ENCODE peak calls at places on chromosome 15, in seven cellular contexts. One of them, this sample, is unnamed.

GRCh38 chr15:77400258-77400657 is 19.6 kb downstream of the PEAK1 start:
- DNase-seq in upper lobe of left lung: no peak
- DNase-seq in transverse colon: no peak
- DNase-seq in H1: no peak
- DNase-seq in GM12878: no peak
- DNase-seq in esophagus muscularis mucosa: no peak
- DNase-seq in HCT116: no peak
- DNase-seq in this sample: no peak

GRCh38 chr15:100167884-100168375 is 173.8 kb downstream of the ADAMTS17 start:
- DNase-seq in upper lobe of left lung: no peak
- DNase-seq in transverse colon: no peak
- DNase-seq in H1: no peak
- DNase-seq in GM12878: no peak
- DNase-seq in esophagus muscularis mucosa: no peak
- DNase-seq in HCT116: no peak
- DNase-seq in this sample: no peak

GRCh38 chr15:100516592-100517489 is 11.9 kb downstream of the CERS3 start:
- DNase-seq in upper lobe of left lung: no peak
- DNase-seq in transverse colon: no peak
- DNase-seq in H1: no peak
- DNase-seq in GM12878: no peak
- DNase-seq in esophagus muscularis mucosa: no peak
- DNase-seq in HCT116: no peak
- DNase-seq in this sample: no peak

GRCh38 chr15:64566629-64567427 is 106.5 kb downstream of the ZNF609 start:
- DNase-seq in upper lobe of left lung: no peak
- DNase-seq in transverse colon: no peak
- DNase-seq in H1: no peak
- DNase-seq in GM12878: no peak
- DNase-seq in esophagus muscularis mucosa: no peak
- DNase-seq in HCT116: no peak
- DNase-seq in this sample: no peak

GRCh38 chr15:52496776-52497470 is 31.8 kb downstream of the MYO5A start:
- DNase-seq in upper lobe of left lung: no peak
- DNase-seq in transverse colon: no peak
- DNase-seq in H1: no peak
- DNase-seq in GM12878: no peak
- DNase-seq in esophagus muscularis mucosa: no peak
- DNase-seq in HCT116: peak
- DNase-seq in this sample: no peak

GRCh38 chr15:71228403-71228802 is 113.1 kb downstream of the THSD4 start:
- DNase-seq in upper lobe of left lung: no peak
- DNase-seq in transverse colon: no peak
- DNase-seq in H1: no peak
- DNase-seq in GM12878: no peak
- DNase-seq in esophagus muscularis mucosa: no peak
- DNase-seq in HCT116: no peak
- DNase-seq in this sample: no peak

GRCh38 chr15:56831467-56831866 is 87.0 kb upstream of the TCF12 start:
- DNase-seq in upper lobe of left lung: no peak
- DNase-seq in transverse colon: no peak
- DNase-seq in H1: no peak
- DNase-seq in GM12878: no peak
- DNase-seq in esophagus muscularis mucosa: no peak
- DNase-seq in HCT116: no peak
- DNase-seq in this sample: no peak

GRCh38 chr15:40743921-40744809 is 10.9 kb downstream of the RMDN3 start:
- DNase-seq in upper lobe of left lung: no peak
- DNase-seq in transverse colon: no peak
- DNase-seq in H1: no peak
- DNase-seq in GM12878: no peak
- DNase-seq in esophagus muscularis mucosa: no peak
- DNase-seq in HCT116: no peak
- DNase-seq in this sample: no peak

GRCh38 chr15:64877435-64877834 is 34.3 kb upstream of the ANKDD1A start:
- DNase-seq in upper lobe of left lung: peak
- DNase-seq in transverse colon: peak
- DNase-seq in H1: no peak
- DNase-seq in GM12878: no peak
- DNase-seq in esophagus muscularis mucosa: no peak
- DNase-seq in HCT116: no peak
- DNase-seq in this sample: no peak

GRCh38 chr15:80159301-80159700 is 6.5 kb downstream of the FAH start:
- DNase-seq in upper lobe of left lung: no peak
- DNase-seq in transverse colon: no peak
- DNase-seq in H1: no peak
- DNase-seq in GM12878: no peak
- DNase-seq in esophagus muscularis mucosa: no peak
- DNase-seq in HCT116: no peak
- DNase-seq in this sample: no peak

GRCh38 chr15:78369161-78369560 is 29.0 kb downstream of the CRABP1 start:
- DNase-seq in upper lobe of left lung: no peak
- DNase-seq in transverse colon: no peak
- DNase-seq in H1: no peak
- DNase-seq in GM12878: no peak
- DNase-seq in esophagus muscularis mucosa: no peak
- DNase-seq in HCT116: no peak
- DNase-seq in this sample: no peak

GRCh38 chr15:76460347-76460746 is 123.8 kb downstream of the ISL2 start:
- DNase-seq in upper lobe of left lung: no peak
- DNase-seq in transverse colon: no peak
- DNase-seq in H1: no peak
- DNase-seq in GM12878: no peak
- DNase-seq in esophagus muscularis mucosa: no peak
- DNase-seq in HCT116: no peak
- DNase-seq in this sample: no peak

GRCh38 chr15:71921191-71921590 is 110.8 kb downstream of the NR2E3 start:
- DNase-seq in upper lobe of left lung: no peak
- DNase-seq in transverse colon: no peak
- DNase-seq in H1: no peak
- DNase-seq in GM12878: no peak
- DNase-seq in esophagus muscularis mucosa: no peak
- DNase-seq in HCT116: no peak
- DNase-seq in this sample: no peak

GRCh38 chr15:20353966-20354883 is 187.4 kb downstream of the GOLGA6L6 start:
- DNase-seq in upper lobe of left lung: peak
- DNase-seq in transverse colon: no peak
- DNase-seq in H1: no peak
- DNase-seq in GM12878: no peak
- DNase-seq in esophagus muscularis mucosa: peak
- DNase-seq in HCT116: no peak
- DNase-seq in this sample: peak

GRCh38 chr15:92780816-92781215 is 119.3 kb upstream of the CHD2 start:
- DNase-seq in upper lobe of left lung: no peak
- DNase-seq in transverse colon: no peak
- DNase-seq in H1: no peak
- DNase-seq in GM12878: no peak
- DNase-seq in esophagus muscularis mucosa: no peak
- DNase-seq in HCT116: no peak
- DNase-seq in this sample: no peak

GRCh38 chr15:89984421-89985010 is 16.6 kb upstream of the ZNF710 start:
- DNase-seq in upper lobe of left lung: no peak
- DNase-seq in transverse colon: no peak
- DNase-seq in H1: no peak
- DNase-seq in GM12878: no peak
- DNase-seq in esophagus muscularis mucosa: no peak
- DNase-seq in HCT116: no peak
- DNase-seq in this sample: no peak

GRCh38 chr15:89984001-89984400 is 17.1 kb upstream of the ZNF710 start:
- DNase-seq in upper lobe of left lung: no peak
- DNase-seq in transverse colon: no peak
- DNase-seq in H1: no peak
- DNase-seq in GM12878: no peak
- DNase-seq in esophagus muscularis mucosa: no peak
- DNase-seq in HCT116: no peak
- DNase-seq in this sample: no peak

GRCh38 chr15:89978914-89979313 is 22.2 kb upstream of the ZNF710 start:
- DNase-seq in upper lobe of left lung: no peak
- DNase-seq in transverse colon: no peak
- DNase-seq in H1: no peak
- DNase-seq in GM12878: no peak
- DNase-seq in esophagus muscularis mucosa: no peak
- DNase-seq in HCT116: no peak
- DNase-seq in this sample: no peak

GRCh38 chr15:89982315-89983055 is 18.6 kb upstream of the ZNF710 start:
- DNase-seq in upper lobe of left lung: no peak
- DNase-seq in transverse colon: no peak
- DNase-seq in H1: no peak
- DNase-seq in GM12878: no peak
- DNase-seq in esophagus muscularis mucosa: no peak
- DNase-seq in HCT116: no peak
- DNase-seq in this sample: no peak
- H3K4me3 ChIP-seq in upper lobe of left lung: no peak
- H3K4me3 ChIP-seq in transverse colon: no peak
- H3K4me3 ChIP-seq in H1: no peak
- H3K4me3 ChIP-seq in GM12878: no peak
- H3K4me3 ChIP-seq in esophagus muscularis mucosa: no peak
- H3K4me3 ChIP-seq in HCT116: no peak
- H3K4me3 ChIP-seq in this sample: no peak

GRCh38 chr15:73782339-73782979 is 29.3 kb upstream of the INSYN1 start:
- DNase-seq in upper lobe of left lung: no peak
- DNase-seq in transverse colon: no peak
- DNase-seq in H1: no peak
- DNase-seq in GM12878: no peak
- DNase-seq in esophagus muscularis mucosa: no peak
- DNase-seq in HCT116: no peak
- DNase-seq in this sample: no peak

GRCh38 chr15:73773428-73773827 is 20.3 kb upstream of the INSYN1 start:
- DNase-seq in upper lobe of left lung: no peak
- DNase-seq in transverse colon: no peak
- DNase-seq in H1: no peak
- DNase-seq in GM12878: no peak
- DNase-seq in esophagus muscularis mucosa: no peak
- DNase-seq in HCT116: no peak
- DNase-seq in this sample: no peak

GRCh38 chr15:73781038-73781925 is 28.1 kb upstream of the INSYN1 start:
- DNase-seq in upper lobe of left lung: no peak
- DNase-seq in transverse colon: no peak
- DNase-seq in H1: peak
- DNase-seq in GM12878: no peak
- DNase-seq in esophagus muscularis mucosa: no peak
- DNase-seq in HCT116: no peak
- DNase-seq in this sample: no peak

DNA sequence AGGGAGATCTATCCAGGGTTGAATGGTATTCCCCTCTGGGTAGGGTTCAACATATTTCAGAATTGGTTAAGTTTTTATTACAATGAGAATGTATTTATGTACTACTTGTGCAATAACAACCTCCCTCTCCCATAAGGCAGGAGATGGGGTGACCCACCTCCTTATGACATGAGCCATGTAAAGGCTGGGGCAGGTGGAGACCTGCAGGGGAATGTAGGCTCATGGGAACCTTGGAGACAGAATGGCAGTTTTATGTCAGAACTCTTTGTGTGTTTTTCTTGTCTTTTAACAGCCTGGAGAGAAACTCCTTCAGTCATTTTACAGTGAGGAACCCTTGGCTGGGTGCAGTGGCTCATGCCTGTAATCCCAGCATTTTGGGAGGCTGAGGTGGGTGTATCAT is 24.6 kb upstream of the INSYN1 start:
- DNase-seq in upper lobe of left lung: no peak
- DNase-seq in transverse colon: no peak
- DNase-seq in H1: no peak
- DNase-seq in GM12878: no peak
- DNase-seq in esophagus muscularis mucosa: no peak
- DNase-seq in HCT116: no peak
- DNase-seq in this sample: no peak
- TF ChIP-seq POLR2A in upper lobe of left lung: no peak
- TF ChIP-seq POLR2A in transverse colon: no peak
- TF ChIP-seq POLR2A in H1: no peak
- TF ChIP-seq POLR2A in GM12878: no peak
- TF ChIP-seq POLR2A in esophagus muscularis mucosa: no peak
- TF ChIP-seq POLR2A in HCT116: no peak
- TF ChIP-seq POLR2A in this sample: no peak

DNA sequence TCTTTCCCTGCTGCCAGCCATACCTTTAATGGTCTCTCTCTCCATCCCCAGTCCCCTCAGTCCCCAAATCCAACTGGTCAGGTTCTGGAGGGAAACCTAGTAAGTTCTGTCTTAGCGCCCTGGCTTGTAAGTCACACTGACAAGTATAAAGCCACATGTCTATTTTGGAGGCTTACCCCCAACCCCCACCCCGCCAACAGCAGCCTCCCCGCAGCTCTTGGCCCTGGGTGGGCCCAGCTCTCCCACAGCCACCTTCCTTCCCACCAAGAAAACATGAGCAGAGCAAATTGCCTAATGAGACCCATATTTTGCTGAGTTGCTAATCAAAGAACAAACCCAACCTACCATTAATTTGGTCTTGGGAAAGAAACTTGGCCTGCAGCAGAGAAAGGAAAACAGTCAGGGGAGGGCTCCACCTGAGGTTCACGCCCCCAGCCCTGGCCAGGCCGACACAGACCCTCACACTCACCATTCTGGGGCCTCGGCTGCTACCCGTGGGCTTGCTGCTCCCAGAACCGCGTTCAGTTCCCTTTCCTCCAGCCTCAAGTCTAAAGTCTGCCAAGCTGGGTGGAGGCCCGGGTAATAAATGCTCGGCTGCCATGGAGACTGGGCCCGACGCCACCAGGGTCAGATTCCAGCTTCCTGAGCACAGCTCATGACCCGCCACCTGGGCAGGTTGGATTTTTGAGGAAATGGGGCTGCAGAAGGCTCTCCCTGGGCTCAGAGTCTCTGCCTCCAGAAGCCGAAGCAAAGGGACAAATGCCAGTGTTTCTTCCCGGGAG is at the start of gene CALML4:
- DNase-seq in upper lobe of left lung: peak
- DNase-seq in transverse colon: peak
- DNase-seq in H1: no peak
- DNase-seq in GM12878: no peak
- DNase-seq in esophagus muscularis mucosa: no peak
- DNase-seq in HCT116: no peak
- DNase-seq in this sample: peak
- TF ChIP-seq POLR2AphosphoS5 in upper lobe of left lung: no peak
- TF ChIP-seq POLR2AphosphoS5 in transverse colon: peak
- TF ChIP-seq POLR2AphosphoS5 in H1: no peak
- TF ChIP-seq POLR2AphosphoS5 in GM12878: no peak
- TF ChIP-seq POLR2AphosphoS5 in esophagus muscularis mucosa: peak
- TF ChIP-seq POLR2AphosphoS5 in HCT116: no peak
- TF ChIP-seq POLR2AphosphoS5 in this sample: no peak

GRCh38 chr15:28101201-28101600 is 2.1 kb upstream of the OCA2 start:
- DNase-seq in upper lobe of left lung: no peak
- DNase-seq in transverse colon: no peak
- DNase-seq in H1: no peak
- DNase-seq in GM12878: no peak
- DNase-seq in esophagus muscularis mucosa: no peak
- DNase-seq in HCT116: no peak
- DNase-seq in this sample: no peak

GRCh38 chr15:28100516-28101195 is 1.5 kb upstream of the OCA2 start:
- DNase-seq in upper lobe of left lung: no peak
- DNase-seq in transverse colon: no peak
- DNase-seq in H1: peak
- DNase-seq in GM12878: no peak
- DNase-seq in esophagus muscularis mucosa: no peak
- DNase-seq in HCT116: no peak
- DNase-seq in this sample: no peak

GRCh38 chr15:28098766-28099554 is at the start of gene OCA2:
- DNase-seq in upper lobe of left lung: peak
- DNase-seq in transverse colon: peak
- DNase-seq in H1: peak
- DNase-seq in GM12878: no peak
- DNase-seq in esophagus muscularis mucosa: no peak
- DNase-seq in HCT116: no peak
- DNase-seq in this sample: peak

GRCh38 chr15:28098360-28098765 is 752 bp downstream of the OCA2 start:
- DNase-seq in upper lobe of left lung: peak
- DNase-seq in transverse colon: no peak
- DNase-seq in H1: no peak
- DNase-seq in GM12878: no peak
- DNase-seq in esophagus muscularis mucosa: no peak
- DNase-seq in HCT116: no peak
- DNase-seq in this sample: peak

GRCh38 chr15:28099555-28100140 is 533 bp upstream of the OCA2 start:
- DNase-seq in upper lobe of left lung: no peak
- DNase-seq in transverse colon: no peak
- DNase-seq in H1: no peak
- DNase-seq in GM12878: no peak
- DNase-seq in esophagus muscularis mucosa: no peak
- DNase-seq in HCT116: no peak
- DNase-seq in this sample: peak
- H3K4me3 ChIP-seq in upper lobe of left lung: peak
- H3K4me3 ChIP-seq in transverse colon: peak
- H3K4me3 ChIP-seq in H1: peak
- H3K4me3 ChIP-seq in GM12878: no peak
- H3K4me3 ChIP-seq in esophagus muscularis mucosa: peak
- H3K4me3 ChIP-seq in HCT116: no peak
- H3K4me3 ChIP-seq in this sample: peak

This sample was measured in vagina.